ENCODE peak calls at places on chromosome 17, in eight cellular contexts. N is ovary, R is sigmoid colon, Q is transverse colon, U is GM12878, A is body of pancreas, D is HCT116, X is IMR-90. S is an unnamed sample.
A peak's percentile ranks its signal among the peaks of the same experiment; 100 is the strongest.

GRCh38 chr17:52157161-52157560 is 1.4 kb downstream of the CA10 start:
- DNase-seq in D (no peak), X (no peak), Q (no peak), U (no peak), N (no peak), A (no peak), R (no peak), S (no peak)

GRCh38 chr17:35129154-35129972 is 7.9 kb downstream of the FNDC8 start:
- DNase-seq in A (no peak), X (peak; percentile 32), R (no peak), D (no peak), N (no peak), U (no peak), Q (no peak), S (no peak)

GRCh38 chr17:69961488-69962145 is 113.4 kb upstream of the KCNJ16 start:
- DNase-seq in A (no peak), Q (peak; percentile 8), R (peak; percentile 72), X (peak; percentile 47), D (no peak), N (peak; percentile 36), U (no peak), S (no peak)

GRCh38 chr17:58210922-58211321 is 8.1 kb downstream of the MKS1 start:
- DNase-seq in R (no peak), Q (no peak), N (no peak), D (no peak), A (no peak), U (no peak), X (no peak), S (no peak)

GRCh38 chr17:3892095-3892998 is 506 bp downstream of the CAMKK1 start:
- DNase-seq in D (no peak), Q (peak; percentile 83), R (peak; percentile 96), U (no peak), A (peak; percentile 58), X (peak; percentile 66), N (peak; percentile 88), S (peak; percentile 77)

GRCh38 chr17:10226930-10227695 is 28.7 kb upstream of the GAS7 start:
- DNase-seq in A (peak; percentile 19), Q (peak; percentile 31), D (peak; percentile 23), U (no peak), N (no peak), R (no peak), X (peak; percentile 22), S (peak; percentile 40)

GRCh38 chr17:40309938-40310510 is 1.0 kb downstream of the RARA start:
- DNase-seq in Q (no peak), A (no peak), N (peak; percentile 8), R (peak; percentile 65), U (no peak), X (no peak), D (no peak), S (no peak)

GRCh38 chr17:76820039-76820438 is 48.2 kb upstream of the MGAT5B start:
- DNase-seq in Q (no peak), R (no peak), A (no peak), D (no peak), N (no peak), U (peak; percentile 13), X (no peak), S (no peak)

GRCh38 chr17:19383681-19384470 is 3.1 kb downstream of the MFAP4 start:
- DNase-seq in N (peak; percentile 56), A (no peak), D (no peak), U (no peak), Q (no peak), R (peak; percentile 83), X (peak; percentile 37), S (no peak)

GRCh38 chr17:38590988-38591758 is 14.6 kb downstream of the SRCIN1 start:
- DNase-seq in D (no peak), U (no peak), N (no peak), A (no peak), X (no peak), R (no peak), Q (no peak), S (no peak)

GRCh38 chr17:5883775-5884665 is 186.2 kb upstream of the WSCD1 start:
- DNase-seq in X (no peak), U (no peak), N (no peak), A (no peak), R (no peak), D (no peak), Q (no peak), S (no peak)

GRCh38 chr17:55609737-55610201 is 98.5 kb upstream of the SMIM36 start:
- DNase-seq in A (no peak), D (no peak), Q (peak; percentile 26), U (no peak), R (peak; percentile 81), N (peak; percentile 86), X (peak; percentile 60), S (peak; percentile 44)

GRCh38 chr17:3715296-3715695 is 8.4 kb upstream of the HASPIN start:
- DNase-seq in A (no peak), D (no peak), U (no peak), R (no peak), N (no peak), Q (no peak), X (no peak), S (no peak)

GRCh38 chr17:17823433-17824118 is 13.2 kb downstream of the SREBF1 start:
- DNase-seq in R (peak; percentile 96), U (no peak), D (peak; percentile 56), Q (peak; percentile 89), X (peak; percentile 61), A (peak; percentile 90), N (peak; percentile 78), S (peak; percentile 77)

GRCh38 chr17:57834146-57834741 is 15.6 kb downstream of the MRPS23 start:
- DNase-seq in U (no peak), R (peak; percentile 89), D (no peak), A (peak; percentile 38), N (no peak), Q (no peak), X (no peak), S (no peak)

DNA sequence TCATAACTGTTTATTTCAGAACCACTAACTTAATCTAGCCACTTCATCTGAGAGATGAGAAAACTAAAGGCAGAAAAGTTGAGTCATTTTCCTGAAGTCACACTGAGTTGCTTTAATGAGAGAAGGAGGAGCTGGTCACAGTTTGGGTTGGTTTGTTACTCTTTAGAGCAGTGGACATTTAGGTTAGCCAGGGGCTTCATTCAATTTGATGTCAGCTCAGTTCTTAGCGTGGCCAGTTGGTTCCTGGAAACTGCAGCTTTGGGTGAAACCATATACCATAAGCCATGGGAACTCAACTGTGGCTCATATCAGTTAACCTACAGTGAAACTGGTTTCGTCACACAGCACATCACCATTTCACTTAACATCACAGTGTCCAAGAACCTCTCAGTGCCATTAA is 59.2 kb upstream of the ADORA2B start:
- DNase-seq in D (no peak), X (peak; percentile 19), A (no peak), U (no peak), Q (no peak), N (no peak), R (no peak), S (no peak)
- H3K4me3 ChIP-seq in D (no peak overlapping the region), X (no peak overlapping the region), A (no peak overlapping the region), U (no peak overlapping the region), Q (no peak overlapping the region), N (no peak overlapping the region), R (no peak overlapping the region), S (no peak overlapping the region)

DNA sequence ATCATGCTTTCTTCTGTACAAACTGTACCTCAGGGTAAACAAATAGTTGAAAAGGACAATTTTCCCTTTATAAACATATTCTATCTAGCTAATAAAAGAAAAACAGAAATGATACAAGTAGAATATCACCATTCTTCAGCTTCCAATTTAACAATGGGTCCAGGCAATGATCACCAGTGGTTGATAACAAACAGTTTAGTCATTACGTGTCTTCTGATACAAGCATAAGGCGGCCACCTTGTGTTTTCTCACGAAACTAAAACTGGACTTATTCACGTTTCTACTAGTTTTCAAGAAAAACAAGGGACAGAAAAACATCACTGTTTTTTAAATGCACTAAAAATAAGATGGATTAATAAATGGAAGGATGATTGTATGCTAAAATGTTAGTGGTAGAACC is 58.3 kb downstream of the STH start:
- DNase-seq in Q (no peak), X (no peak), D (no peak), N (no peak), U (no peak), A (no peak), R (no peak), S (no peak)
- H3K4me1 ChIP-seq in Q (peaks cover 4% of the 10 kb centered on the region), X (peaks cover 4% of the 10 kb centered on the region), D (peaks cover 14% of the 10 kb centered on the region), N (no peaks in the 10 kb centered on the region), U (peaks cover under 1% of the 10 kb centered on the region), A (peaks cover 50% of the 10 kb centered on the region), R (peaks cover 22% of the 10 kb centered on the region), S (peaks cover 22% of the 10 kb centered on the region)

GRCh38 chr17:1231456-1231855 is 38.8 kb upstream of the BHLHA9 start:
- DNase-seq in D (no peak), X (no peak), U (no peak), Q (peak; percentile 76), N (no peak), R (peak; percentile 78), A (no peak), S (peak; percentile 38)

GRCh38 chr17:1229891-1230571 is 40.2 kb upstream of the BHLHA9 start:
- DNase-seq in N (no peak), U (no peak), Q (peak; percentile 28), X (no peak), A (no peak), R (no peak), D (no peak), S (no peak)

GRCh38 chr17:1227917-1228751 is 42.1 kb upstream of the BHLHA9 start:
- DNase-seq in U (peak; percentile 32), N (peak; percentile 16), R (no peak), D (no peak), Q (peak; percentile 50), X (no peak), A (no peak), S (peak; percentile 48)

GRCh38 chr17:1228752-1229353 is 41.4 kb upstream of the BHLHA9 start:
- DNase-seq in D (no peak), U (no peak), R (no peak), A (no peak), Q (no peak), X (no peak), N (no peak), S (no peak)

DNA sequence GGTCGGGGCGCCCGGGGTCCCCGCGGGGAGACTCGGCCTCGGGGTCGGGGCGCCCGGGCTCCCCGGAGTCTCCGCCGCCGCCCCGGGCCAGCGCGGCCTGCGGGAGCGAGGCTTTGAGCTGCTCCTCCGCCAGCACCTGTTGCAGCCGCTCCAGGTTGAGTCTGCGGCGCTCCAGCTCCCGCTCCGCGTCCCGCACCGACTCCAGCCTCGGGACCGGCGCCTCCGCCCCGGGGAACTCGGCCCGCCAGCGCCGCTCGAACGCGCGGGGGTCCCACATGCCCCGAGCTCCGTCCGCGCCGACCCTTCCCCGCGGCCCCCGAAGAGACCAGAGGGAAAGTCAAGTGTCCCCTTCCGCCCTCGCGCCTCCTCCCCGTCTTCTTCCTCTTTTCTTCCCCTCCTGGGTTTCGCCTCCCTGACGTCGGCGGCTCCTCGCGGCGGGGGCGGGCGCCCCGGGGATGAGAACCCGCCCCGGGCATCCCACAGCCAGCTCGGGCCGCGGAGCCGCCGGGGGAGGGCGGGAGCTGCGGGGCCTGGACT is 40.8 kb upstream of the BHLHA9 start:
- DNase-seq in Q (peak; percentile 89), U (no peak), R (peak; percentile 82), D (no peak), A (peak; percentile 31), N (peak; percentile 16), X (no peak), S (peak; percentile 61)
- TF ChIP-seq POLR2A in Q (peak; percentile 86), U (peak; percentile 90), R (no peak), D (no peak), A (no peak), N (no peak), X (no peak), S (peak; percentile 48)

DNA sequence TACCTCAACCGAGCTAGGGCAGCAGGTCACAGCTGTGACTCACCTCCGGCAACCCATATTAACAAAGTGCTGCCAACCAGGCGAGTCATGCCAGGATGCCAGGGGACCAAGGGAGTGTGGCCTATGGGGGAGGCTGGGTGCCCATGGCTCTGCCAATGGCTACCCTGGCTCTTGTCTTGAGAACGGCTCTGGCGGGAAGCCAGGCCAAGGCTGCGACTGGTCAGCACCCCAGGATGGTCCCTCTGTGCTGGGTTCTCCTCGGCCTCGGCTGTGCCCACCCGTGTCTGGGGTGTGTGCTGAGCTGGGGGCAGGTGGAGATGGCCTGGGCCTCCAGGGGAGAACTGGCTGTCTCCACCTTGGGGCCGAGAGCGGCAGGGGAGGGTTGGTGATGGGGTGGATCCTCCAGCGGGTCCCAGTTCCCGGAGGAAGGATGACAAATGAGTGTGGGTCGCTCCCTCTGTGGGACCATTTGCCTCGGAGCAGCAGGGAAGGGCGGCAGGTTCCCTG is 75.9 kb downstream of the MRC2 start:
- DNase-seq in A (peak; percentile 29), X (peak; percentile 53), R (peak; percentile 73), U (no peak), D (no peak), N (no peak), Q (no peak), S (no peak)
- H3K4me3 ChIP-seq in A (no peak overlapping the region), X (peak overlapping the region; percentile 81), R (no peak overlapping the region), U (no peak overlapping the region), D (peak overlapping the region; percentile 48), N (peak overlapping the region; percentile 46), Q (peak overlapping the region; percentile 69), S (no peak overlapping the region)